ENCODE peak calls at places on chromosomes 4 and X, in ten cellular contexts. One of them, this sample, is unnamed.

GRCh38 chr4:94274912-94275311 is 67.2 kb downstream of the SMARCAD1 start:
- DNase-seq in RWPE1: no peak
- DNase-seq in kidney epithelial cell: no peak
- DNase-seq in epithelial cell of proximal tubule: no peak
- DNase-seq in OCI-LY7: no peak
- DNase-seq in ovary: no peak
- DNase-seq in suprapubic skin: no peak
- DNase-seq in progenitor cell of endocrine pancreas: no peak
- DNase-seq in cardiac muscle cell: no peak
- DNase-seq in transverse colon: no peak
- DNase-seq in this sample: no peak

GRCh38 chr4:111268769-111269414 is 646.0 kb upstream of the PITX2 start:
- DNase-seq in kidney epithelial cell: no peak
- DNase-seq in OCI-LY7: no peak
- DNase-seq in progenitor cell of endocrine pancreas: no peak
- DNase-seq in ovary: no peak
- DNase-seq in transverse colon: no peak
- DNase-seq in cardiac muscle cell: peak
- DNase-seq in epithelial cell of proximal tubule: no peak
- DNase-seq in RWPE1: no peak
- DNase-seq in suprapubic skin: no peak
- DNase-seq in this sample: no peak

GRCh38 chr4:133095591-133095990 is 53.5 kb upstream of the PCDH10 start:
- DNase-seq in transverse colon: no peak
- DNase-seq in ovary: no peak
- DNase-seq in cardiac muscle cell: no peak
- DNase-seq in suprapubic skin: no peak
- DNase-seq in OCI-LY7: no peak
- DNase-seq in kidney epithelial cell: no peak
- DNase-seq in epithelial cell of proximal tubule: no peak
- DNase-seq in progenitor cell of endocrine pancreas: no peak
- DNase-seq in RWPE1: no peak
- DNase-seq in this sample: no peak

GRCh38 chrX:48540015-48540350 is 469 bp downstream of the TBC1D25 start:
- DNase-seq in suprapubic skin: no peak
- DNase-seq in progenitor cell of endocrine pancreas: no peak
- DNase-seq in transverse colon: peak
- DNase-seq in ovary: no peak
- DNase-seq in kidney epithelial cell: no peak
- DNase-seq in RWPE1: peak
- DNase-seq in epithelial cell of proximal tubule: no peak
- DNase-seq in cardiac muscle cell: peak
- DNase-seq in OCI-LY7: no peak
- DNase-seq in this sample: no peak

GRCh38 chr4:101102114-101102752 is 245.1 kb downstream of the PPP3CA start:
- DNase-seq in RWPE1: no peak
- DNase-seq in suprapubic skin: no peak
- DNase-seq in cardiac muscle cell: peak
- DNase-seq in ovary: peak
- DNase-seq in OCI-LY7: no peak
- DNase-seq in progenitor cell of endocrine pancreas: no peak
- DNase-seq in transverse colon: peak
- DNase-seq in kidney epithelial cell: no peak
- DNase-seq in epithelial cell of proximal tubule: no peak
- DNase-seq in this sample: no peak

GRCh38 chr4:112082954-112083586 is 62.2 kb upstream of the FAM241A start:
- DNase-seq in epithelial cell of proximal tubule: peak
- DNase-seq in cardiac muscle cell: peak
- DNase-seq in suprapubic skin: no peak
- DNase-seq in OCI-LY7: no peak
- DNase-seq in kidney epithelial cell: peak
- DNase-seq in progenitor cell of endocrine pancreas: no peak
- DNase-seq in RWPE1: peak
- DNase-seq in ovary: no peak
- DNase-seq in transverse colon: no peak
- DNase-seq in this sample: no peak

GRCh38 chr4:174190832-174191500 is 92.5 kb downstream of the FBXO8 start:
- DNase-seq in suprapubic skin: no peak
- DNase-seq in OCI-LY7: no peak
- DNase-seq in epithelial cell of proximal tubule: no peak
- DNase-seq in ovary: no peak
- DNase-seq in kidney epithelial cell: no peak
- DNase-seq in RWPE1: no peak
- DNase-seq in progenitor cell of endocrine pancreas: no peak
- DNase-seq in cardiac muscle cell: no peak
- DNase-seq in transverse colon: no peak
- DNase-seq in this sample: no peak

GRCh38 chrX:101407167-101407747 is 468 bp downstream of the GLA start:
- DNase-seq in progenitor cell of endocrine pancreas: no peak
- DNase-seq in OCI-LY7: peak
- DNase-seq in suprapubic skin: no peak
- DNase-seq in cardiac muscle cell: no peak
- DNase-seq in ovary: no peak
- DNase-seq in kidney epithelial cell: no peak
- DNase-seq in epithelial cell of proximal tubule: no peak
- DNase-seq in transverse colon: no peak
- DNase-seq in RWPE1: no peak
- DNase-seq in this sample: no peak

GRCh38 chr4:24858550-24858949 is 54.3 kb downstream of the CCDC149 start:
- DNase-seq in progenitor cell of endocrine pancreas: no peak
- DNase-seq in suprapubic skin: no peak
- DNase-seq in transverse colon: no peak
- DNase-seq in kidney epithelial cell: no peak
- DNase-seq in epithelial cell of proximal tubule: no peak
- DNase-seq in cardiac muscle cell: no peak
- DNase-seq in RWPE1: no peak
- DNase-seq in OCI-LY7: no peak
- DNase-seq in ovary: no peak
- DNase-seq in this sample: no peak

GRCh38 chr4:1939664-1940509 is 68.7 kb downstream of the NSD2 start:
- DNase-seq in ovary: no peak
- DNase-seq in cardiac muscle cell: peak
- DNase-seq in OCI-LY7: no peak
- DNase-seq in progenitor cell of endocrine pancreas: no peak
- DNase-seq in epithelial cell of proximal tubule: peak
- DNase-seq in suprapubic skin: no peak
- DNase-seq in RWPE1: peak
- DNase-seq in transverse colon: no peak
- DNase-seq in kidney epithelial cell: peak
- DNase-seq in this sample: no peak

GRCh38 chr4:124067031-124067430 is 645.5 kb downstream of the ANKRD50 start:
- DNase-seq in OCI-LY7: no peak
- DNase-seq in ovary: no peak
- DNase-seq in cardiac muscle cell: no peak
- DNase-seq in RWPE1: no peak
- DNase-seq in kidney epithelial cell: no peak
- DNase-seq in suprapubic skin: no peak
- DNase-seq in progenitor cell of endocrine pancreas: no peak
- DNase-seq in epithelial cell of proximal tubule: no peak
- DNase-seq in transverse colon: no peak
- DNase-seq in this sample: no peak

GRCh38 chr4:128757712-128758111 is 51.8 kb upstream of the JADE1 start:
- DNase-seq in ovary: no peak
- DNase-seq in progenitor cell of endocrine pancreas: no peak
- DNase-seq in RWPE1: no peak
- DNase-seq in suprapubic skin: no peak
- DNase-seq in OCI-LY7: peak
- DNase-seq in epithelial cell of proximal tubule: no peak
- DNase-seq in transverse colon: no peak
- DNase-seq in kidney epithelial cell: no peak
- DNase-seq in cardiac muscle cell: no peak
- DNase-seq in this sample: no peak

GRCh38 chr4:21041708-21042107 is 341.4 kb downstream of the PACRGL start:
- DNase-seq in kidney epithelial cell: no peak
- DNase-seq in suprapubic skin: no peak
- DNase-seq in OCI-LY7: no peak
- DNase-seq in RWPE1: no peak
- DNase-seq in transverse colon: no peak
- DNase-seq in progenitor cell of endocrine pancreas: no peak
- DNase-seq in cardiac muscle cell: no peak
- DNase-seq in epithelial cell of proximal tubule: no peak
- DNase-seq in ovary: no peak
- DNase-seq in this sample: no peak

GRCh38 chrX:397575-397974 is 10.9 kb upstream of the PPP2R3B start:
- DNase-seq in epithelial cell of proximal tubule: no peak
- DNase-seq in ovary: no peak
- DNase-seq in suprapubic skin: no peak
- DNase-seq in RWPE1: no peak
- DNase-seq in progenitor cell of endocrine pancreas: no peak
- DNase-seq in cardiac muscle cell: peak
- DNase-seq in transverse colon: no peak
- DNase-seq in OCI-LY7: no peak
- DNase-seq in kidney epithelial cell: no peak
- DNase-seq in this sample: peak

GRCh38 chr4:60365176-60365575 is 835.0 kb upstream of the ADGRL3 start:
- DNase-seq in OCI-LY7: no peak
- DNase-seq in RWPE1: no peak
- DNase-seq in cardiac muscle cell: no peak
- DNase-seq in progenitor cell of endocrine pancreas: no peak
- DNase-seq in ovary: no peak
- DNase-seq in kidney epithelial cell: no peak
- DNase-seq in epithelial cell of proximal tubule: no peak
- DNase-seq in suprapubic skin: no peak
- DNase-seq in transverse colon: no peak
- DNase-seq in this sample: no peak

GRCh38 chr4:60368986-60369385 is 831.1 kb upstream of the ADGRL3 start:
- DNase-seq in OCI-LY7: no peak
- DNase-seq in suprapubic skin: no peak
- DNase-seq in cardiac muscle cell: no peak
- DNase-seq in transverse colon: no peak
- DNase-seq in kidney epithelial cell: no peak
- DNase-seq in progenitor cell of endocrine pancreas: no peak
- DNase-seq in RWPE1: no peak
- DNase-seq in epithelial cell of proximal tubule: no peak
- DNase-seq in ovary: no peak
- DNase-seq in this sample: no peak

GRCh38 chr4:60366661-60367060 is 833.5 kb upstream of the ADGRL3 start:
- DNase-seq in transverse colon: no peak
- DNase-seq in kidney epithelial cell: no peak
- DNase-seq in progenitor cell of endocrine pancreas: no peak
- DNase-seq in ovary: no peak
- DNase-seq in OCI-LY7: no peak
- DNase-seq in RWPE1: no peak
- DNase-seq in epithelial cell of proximal tubule: no peak
- DNase-seq in suprapubic skin: no peak
- DNase-seq in cardiac muscle cell: no peak
- DNase-seq in this sample: no peak
- TF ChIP-seq CTCF in transverse colon: no peak
- TF ChIP-seq CTCF in kidney epithelial cell: no peak
- TF ChIP-seq CTCF in progenitor cell of endocrine pancreas: no peak
- TF ChIP-seq CTCF in ovary: no peak
- TF ChIP-seq CTCF in OCI-LY7: no peak
- TF ChIP-seq CTCF in RWPE1: no peak
- TF ChIP-seq CTCF in epithelial cell of proximal tubule: no peak
- TF ChIP-seq CTCF in suprapubic skin: no peak
- TF ChIP-seq CTCF in cardiac muscle cell: no peak
- TF ChIP-seq CTCF in this sample: no peak

GRCh38 chr4:42768125-42768748 is 111.3 kb upstream of the ATP8A1 start:
- DNase-seq in suprapubic skin: no peak
- DNase-seq in RWPE1: no peak
- DNase-seq in ovary: no peak
- DNase-seq in progenitor cell of endocrine pancreas: no peak
- DNase-seq in cardiac muscle cell: no peak
- DNase-seq in transverse colon: peak
- DNase-seq in OCI-LY7: peak
- DNase-seq in epithelial cell of proximal tubule: no peak
- DNase-seq in kidney epithelial cell: no peak
- DNase-seq in this sample: no peak
- TF ChIP-seq CTCF in suprapubic skin: no peak
- TF ChIP-seq CTCF in RWPE1: no peak
- TF ChIP-seq CTCF in ovary: no peak
- TF ChIP-seq CTCF in progenitor cell of endocrine pancreas: peak
- TF ChIP-seq CTCF in cardiac muscle cell: no peak
- TF ChIP-seq CTCF in transverse colon: no peak
- TF ChIP-seq CTCF in OCI-LY7: peak
- TF ChIP-seq CTCF in epithelial cell of proximal tubule: no peak
- TF ChIP-seq CTCF in kidney epithelial cell: no peak
- TF ChIP-seq CTCF in this sample: peak

DNA sequence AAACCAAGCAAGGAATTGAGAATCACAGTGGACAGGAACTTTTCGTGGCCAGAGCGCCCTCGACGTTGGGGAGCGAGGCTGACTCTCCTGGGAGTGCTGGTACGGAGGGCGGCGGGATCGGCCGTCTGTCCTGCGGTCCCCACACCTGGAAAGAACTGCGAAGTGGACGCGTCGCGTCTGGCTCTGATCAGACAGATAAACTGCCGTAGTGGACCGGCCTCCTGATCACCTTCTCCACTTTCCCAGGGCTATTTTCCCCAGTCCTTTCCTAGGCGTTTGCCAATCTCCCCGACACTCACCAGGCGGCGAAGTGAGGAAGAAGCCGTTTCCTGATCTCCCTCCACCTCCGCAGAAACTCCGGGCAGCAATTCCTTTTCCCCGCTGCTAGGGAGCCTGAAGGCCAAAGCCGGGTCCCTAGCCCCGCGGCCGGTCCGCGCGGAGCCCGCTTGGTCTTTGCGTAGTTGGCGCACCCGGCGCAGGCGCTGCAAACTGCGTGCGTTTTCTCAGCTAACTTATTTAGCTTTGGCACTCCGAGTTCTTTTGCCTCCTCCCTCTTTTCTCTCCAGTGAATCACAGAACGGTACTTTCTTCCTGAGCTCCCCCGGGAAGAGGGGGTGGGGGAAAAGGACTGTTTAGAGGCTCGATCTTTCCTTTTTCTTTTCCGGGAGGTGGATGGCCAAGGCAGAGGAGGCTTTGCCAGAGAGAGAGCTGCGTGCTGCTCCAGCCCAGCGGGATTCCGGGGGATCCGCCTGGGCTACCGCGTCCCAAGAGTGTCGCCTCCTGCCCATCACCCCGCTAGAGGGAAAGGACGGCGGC is at the start of gene ARSJ:
- DNase-seq in suprapubic skin: peak
- DNase-seq in progenitor cell of endocrine pancreas: peak
- DNase-seq in epithelial cell of proximal tubule: no peak
- DNase-seq in RWPE1: peak
- DNase-seq in ovary: peak
- DNase-seq in OCI-LY7: no peak
- DNase-seq in kidney epithelial cell: peak
- DNase-seq in transverse colon: peak
- DNase-seq in cardiac muscle cell: peak
- DNase-seq in this sample: peak
- TF ChIP-seq CTCF in suprapubic skin: no peak
- TF ChIP-seq CTCF in progenitor cell of endocrine pancreas: no peak
- TF ChIP-seq CTCF in epithelial cell of proximal tubule: peak
- TF ChIP-seq CTCF in RWPE1: no peak
- TF ChIP-seq CTCF in ovary: no peak
- TF ChIP-seq CTCF in OCI-LY7: no peak
- TF ChIP-seq CTCF in kidney epithelial cell: no peak
- TF ChIP-seq CTCF in transverse colon: peak
- TF ChIP-seq CTCF in cardiac muscle cell: peak
- TF ChIP-seq CTCF in this sample: peak

DNA sequence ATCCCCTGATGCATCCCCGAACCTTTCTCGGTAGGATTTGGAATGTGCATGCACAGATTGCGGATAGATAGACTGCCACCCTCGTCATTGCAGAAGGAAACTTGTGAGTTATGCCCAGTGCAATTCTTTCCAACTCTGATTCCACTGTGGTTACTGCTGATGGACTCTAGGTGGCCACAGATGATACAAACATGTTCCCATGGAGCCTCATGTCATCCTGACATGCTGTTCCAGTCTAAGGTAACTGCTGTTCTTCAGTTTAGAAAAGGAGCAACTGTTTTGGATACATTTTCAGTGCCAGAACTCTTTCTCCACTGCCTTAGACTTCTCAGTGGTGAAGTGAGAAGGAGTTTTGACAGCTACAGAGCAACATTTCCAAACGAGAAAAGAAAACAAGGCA is 9.0 kb upstream of the VCX3B start:
- DNase-seq in RWPE1: peak
- DNase-seq in epithelial cell of proximal tubule: no peak
- DNase-seq in suprapubic skin: no peak
- DNase-seq in progenitor cell of endocrine pancreas: no peak
- DNase-seq in transverse colon: no peak
- DNase-seq in ovary: no peak
- DNase-seq in kidney epithelial cell: no peak
- DNase-seq in OCI-LY7: no peak
- DNase-seq in cardiac muscle cell: peak
- DNase-seq in this sample: no peak
- TF ChIP-seq CTCF in RWPE1: no peak
- TF ChIP-seq CTCF in epithelial cell of proximal tubule: peak
- TF ChIP-seq CTCF in suprapubic skin: no peak
- TF ChIP-seq CTCF in progenitor cell of endocrine pancreas: no peak
- TF ChIP-seq CTCF in transverse colon: no peak
- TF ChIP-seq CTCF in ovary: no peak
- TF ChIP-seq CTCF in kidney epithelial cell: peak
- TF ChIP-seq CTCF in OCI-LY7: no peak
- TF ChIP-seq CTCF in cardiac muscle cell: peak
- TF ChIP-seq CTCF in this sample: peak

This sample was measured in neural crest cell.